ENCODE peak calls at places on chromosome 1, in five cellular contexts. S is effector memory CD4-positive, alpha-beta T cell; F is tibial artery; M is SJSA1; N is uterus. P is an unnamed sample.
A peak's percentile ranks its signal among the peaks of the same experiment; 100 is the strongest.

GRCh38 chr1:235067396-235068154 is 61.1 kb downstream of the TOMM20 start:
- DNase-seq in N (peak; percentile 69), S (no peak), F (peak; percentile 88), M (peak; percentile 97), P (peak; percentile 90)

GRCh38 chr1:9136925-9137324 is 8.0 kb upstream of the GPR157 start:
- DNase-seq in F (no peak), N (no peak), S (no peak), M (no peak), P (no peak)

GRCh38 chr1:192609110-192610079 is 26.6 kb upstream of the RGS13 start:
- DNase-seq in S (peak; percentile 11), M (no peak), F (peak; percentile 72), N (peak; percentile 18), P (peak; percentile 55)

GRCh38 chr1:13699936-13700520 is at the start of gene PRDM2:
- DNase-seq in N (peak; percentile 45), S (peak; percentile 48), M (peak; percentile 57), F (peak; percentile 43), P (peak; percentile 58)

GRCh38 chr1:65825736-65826135 is 33.0 kb downstream of the PDE4B start:
- DNase-seq in S (no peak), M (no peak), F (no peak), N (no peak), P (no peak)

GRCh38 chr1:202029727-202030126 is 19.3 kb downstream of the ELF3 start:
- DNase-seq in N (no peak), F (no peak), S (no peak), M (no peak), P (no peak)

GRCh38 chr1:28058971-28059878 is 29.2 kb downstream of the EYA3 start:
- DNase-seq in N (no peak), F (no peak), M (no peak), S (no peak), P (no peak)

GRCh38 chr1:232273071-232273470 is 356.9 kb downstream of the SIPA1L2 start:
- DNase-seq in M (no peak), F (no peak), N (no peak), S (no peak), P (no peak)

GRCh38 chr1:1353389-1354151 is 4.4 kb upstream of the DVL1 start:
- DNase-seq in M (no peak), S (no peak), N (no peak), F (no peak), P (peak; percentile 21)

GRCh38 chr1:28512058-28512611 is 6.3 kb downstream of the RCC1 start:
- DNase-seq in F (no peak), M (no peak), N (no peak), S (no peak), P (no peak)

GRCh38 chr1:9561429-9561828 is 22.2 kb downstream of the SLC25A33 start:
- DNase-seq in M (no peak), N (no peak), F (no peak), S (no peak), P (no peak)

GRCh38 chr1:180646093-180646492 is 14.3 kb downstream of the XPR1 start:
- DNase-seq in S (no peak), N (no peak), F (no peak), M (no peak), P (no peak)

DNA sequence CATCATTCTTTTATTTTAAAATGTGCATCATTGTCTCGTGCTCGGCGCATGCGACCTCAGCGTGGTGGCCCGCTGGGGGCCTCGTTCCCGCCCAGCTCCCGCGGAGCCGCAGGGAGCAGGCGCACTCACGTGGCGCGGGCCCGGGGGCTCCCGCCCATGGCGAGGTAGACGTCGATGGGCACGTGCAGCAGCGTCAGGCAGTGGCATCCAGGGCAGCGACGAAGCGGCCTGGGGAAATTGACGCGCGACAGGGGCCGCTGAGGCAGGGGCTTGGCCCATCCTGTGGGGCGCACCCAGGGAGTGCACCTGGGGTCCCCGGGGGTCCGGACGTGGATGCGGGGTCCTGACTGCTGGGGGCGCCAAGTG is 994 bp downstream of the FAM229A start:
- DNase-seq in S (no peak), N (peak; percentile 25), M (no peak), F (no peak), P (no peak)
- H3K4me3 ChIP-seq in S (no peak overlapping the region), N (no peak overlapping the region), M (no peak overlapping the region), F (peak overlapping the region; percentile 36), P (no peak overlapping the region)

GRCh38 chr1:178881950-178882349 is 11.1 kb upstream of the ANGPTL1 start:
- DNase-seq in S (no peak), N (no peak), F (no peak), M (no peak), P (no peak)
- H3K27ac ChIP-seq in S (no peak overlapping the region), N (no peak overlapping the region), F (no peak overlapping the region), M (no peak overlapping the region), P (no peak overlapping the region)

DNA sequence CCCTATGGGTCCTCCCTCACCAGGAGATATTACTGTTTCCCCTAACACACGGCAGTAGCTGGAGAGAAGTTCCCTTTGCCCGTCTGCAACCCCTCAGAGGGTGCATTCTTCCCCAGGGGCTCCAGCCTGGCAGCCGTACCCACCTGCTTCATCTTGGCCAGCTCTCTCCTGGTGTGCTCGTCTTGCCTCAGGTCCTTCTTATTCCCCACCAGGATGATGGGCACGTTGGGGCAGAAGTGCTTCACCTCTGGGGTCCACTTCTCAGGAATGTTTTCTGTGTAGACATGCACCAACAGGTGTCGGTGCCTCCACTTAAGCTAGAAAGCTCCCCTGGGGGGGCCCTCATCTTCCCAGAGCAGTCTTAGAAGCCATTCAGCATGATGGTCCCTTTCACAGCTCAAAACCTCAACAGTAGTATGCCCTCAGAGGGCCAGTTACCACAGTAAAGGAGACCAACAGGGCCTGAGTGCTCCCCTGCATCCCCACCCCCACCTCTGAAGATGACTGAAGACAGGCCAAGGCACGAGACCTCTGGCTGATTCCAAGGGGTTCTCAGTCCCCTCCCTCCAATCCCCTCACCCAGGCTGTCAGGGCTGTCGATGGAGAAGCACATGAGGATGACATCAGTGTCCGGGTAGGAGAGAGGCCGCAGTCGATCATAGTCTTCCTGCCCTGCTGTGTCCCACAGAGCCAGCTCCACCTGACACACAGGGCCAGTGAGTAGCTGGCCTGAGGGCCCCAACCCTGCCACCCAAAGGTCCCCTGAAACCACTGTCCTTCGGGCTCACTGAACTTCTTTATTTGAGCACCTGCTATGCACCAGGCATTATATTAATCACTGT is 4.3 kb downstream of the RHOC start:
- DNase-seq in M (no peak), S (no peak), F (peak; percentile 10), N (peak; percentile 13), P (no peak)
- H3K4me1 ChIP-seq in M (peaks cover 70% of the 10 kb centered on the region), S (peaks cover 42% of the 10 kb centered on the region), F (peaks cover 75% of the 10 kb centered on the region), N (peaks cover 41% of the 10 kb centered on the region), P (peaks cover 29% of the 10 kb centered on the region)

GRCh38 chr1:88647749-88648415 is 36.2 kb upstream of the PKN2 start:
- DNase-seq in S (no peak), M (no peak), N (no peak), F (no peak), P (no peak)

GRCh38 chr1:88646852-88647645 is 37.0 kb upstream of the PKN2 start:
- DNase-seq in F (no peak), M (no peak), N (no peak), S (no peak), P (no peak)

GRCh38 chr1:88649932-88650331 is 34.1 kb upstream of the PKN2 start:
- DNase-seq in F (no peak), M (no peak), N (no peak), S (no peak), P (no peak)

GRCh38 chr1:88650676-88651418 is 33.2 kb upstream of the PKN2 start:
- DNase-seq in N (no peak), S (no peak), M (no peak), F (no peak), P (no peak)

GRCh38 chr1:88648706-88649105 is 35.4 kb upstream of the PKN2 start:
- DNase-seq in M (no peak), F (no peak), S (no peak), N (no peak), P (no peak)
- H3K4me3 ChIP-seq in M (no peak overlapping the region), F (no peak overlapping the region), S (no peak overlapping the region), N (no peak overlapping the region), P (no peak overlapping the region)

GRCh38 chr1:156069490-156070455 is 8.8 kb downstream of the RAB25 start:
- DNase-seq in S (no peak), F (no peak), N (no peak), M (no peak), P (peak; percentile 5)

GRCh38 chr1:156073740-156074139 is 8.5 kb downstream of the MEX3A start:
- DNase-seq in F (no peak), M (no peak), S (no peak), N (no peak), P (peak; percentile 2)

GRCh38 chr1:156073110-156073693 is 9.1 kb downstream of the MEX3A start:
- DNase-seq in M (no peak), S (no peak), F (no peak), N (no peak), P (no peak)

GRCh38 chr1:156072251-156072650 is 10.0 kb downstream of the MEX3A start:
- DNase-seq in F (no peak), N (no peak), S (no peak), M (no peak), P (peak; percentile 10)

GRCh38 chr1:156070523-156070922 is 9.6 kb downstream of the RAB25 start:
- DNase-seq in S (no peak), N (no peak), M (no peak), F (no peak), P (peak; percentile 35)
- H3K27ac ChIP-seq in S (no peak overlapping the region), N (no peak overlapping the region), M (no peak overlapping the region), F (no peak overlapping the region), P (no peak overlapping the region)

GRCh38 chr1:231126181-231126580 is 35.7 kb upstream of the TRIM67 start:
- DNase-seq in F (no peak), S (no peak), M (no peak), N (no peak), P (no peak)

GRCh38 chr1:231122143-231122542 is 39.7 kb upstream of the TRIM67 start:
- DNase-seq in S (no peak), F (no peak), N (no peak), M (no peak), P (no peak)

GRCh38 chr1:231121533-231121932 is 40.3 kb upstream of the TRIM67 start:
- DNase-seq in N (no peak), S (no peak), M (no peak), F (no peak), P (peak; percentile 15)

GRCh38 chr1:231130509-231130908 is 31.3 kb upstream of the TRIM67 start:
- DNase-seq in F (no peak), N (no peak), M (no peak), S (no peak), P (no peak)

GRCh38 chr1:231124746-231125145 is 37.1 kb upstream of the TRIM67 start:
- DNase-seq in N (no peak), M (no peak), S (no peak), F (no peak), P (no peak)
- H3K4me1 ChIP-seq in N (no peaks in the 10 kb centered on the region), M (peaks cover 19% of the 10 kb centered on the region), S (no peaks in the 10 kb centered on the region), F (no peaks in the 10 kb centered on the region), P (no peaks in the 10 kb centered on the region)

GRCh38 chr1:41673355-41673754 is 188.9 kb upstream of the EDN2 start:
- DNase-seq in S (no peak), F (no peak), N (no peak), M (no peak), P (no peak)
- H3K4me3 ChIP-seq in S (peak overlapping the region; percentile 13), F (no peak overlapping the region), N (no peak overlapping the region), M (no peak overlapping the region), P (no peak overlapping the region)